ENCODE peak calls at places on chromosomes 6 and 20, in nine cellular contexts. J is SK-N-SH, R is bronchial epithelial cell, W is IMR-90, T is DND-41, F is prostate gland, A is uterus, N is brain microvascular endothelial cell, C is GM23338. D is an unnamed sample. For H3K36me3, the result is how much of the 10 kb centered on the place peaks cover.

GRCh38 chr6:112939543-112939942 is 592.4 kb downstream of the RFPL4B start:
- DNase-seq in R (no peak), A (no peak), F (no peak), C (no peak), J (peak), W (no peak), N (no peak), T (no peak), D (no peak)

GRCh38 chr20:50663095-50663821 is 28.1 kb downstream of the RIPOR3 start:
- DNase-seq in C (peak), A (no peak), R (peak), T (no peak), F (no peak), W (no peak), N (no peak), J (peak), D (no peak)

GRCh38 chr6:156280131-156280530 is 497.0 kb upstream of the ARID1B start:
- DNase-seq in J (peak), N (no peak), C (no peak), A (no peak), W (no peak), T (no peak), F (no peak), R (no peak), D (no peak)

GRCh38 chr6:13000537-13000936 is 284.0 kb downstream of the PHACTR1 start:
- DNase-seq in R (no peak), F (no peak), A (no peak), N (no peak), C (no peak), J (no peak), T (no peak), W (no peak), D (no peak)

GRCh38 chr20:50733644-50734349 is 2.4 kb downstream of the PARD6B start:
- DNase-seq in T (no peak), W (no peak), J (no peak), R (no peak), A (no peak), N (no peak), C (no peak), F (no peak), D (no peak)

GRCh38 chr20:45629496-45630100 is at the start of gene WFDC10A:
- DNase-seq in T (peak), R (peak), W (peak), F (no peak), N (peak), J (peak), A (no peak), C (peak), D (no peak)

GRCh38 chr6:42281570-42281969 is 63.9 kb upstream of the MRPS10 start:
- DNase-seq in C (no peak), A (no peak), F (no peak), T (no peak), W (no peak), J (no peak), R (no peak), N (no peak), D (no peak)

GRCh38 chr6:169172435-169172834 is 81.2 kb downstream of the THBS2 start:
- DNase-seq in F (no peak), J (no peak), C (no peak), T (no peak), A (peak), W (peak), N (peak), R (no peak), D (no peak)

GRCh38 chr20:14234666-14235295 is 102.6 kb downstream of the FLRT3 start:
- DNase-seq in F (no peak), J (no peak), R (peak), C (no peak), T (no peak), A (no peak), N (peak), W (peak), D (no peak)

GRCh38 chr6:152267967-152268845 is 369.0 kb downstream of the SYNE1 start:
- DNase-seq in W (no peak), T (no peak), R (peak), J (peak), A (peak), F (no peak), N (no peak), C (peak), D (peak)

GRCh38 chr6:96604420-96604819 is 41.5 kb downstream of the FHL5 start:
- DNase-seq in J (no peak), T (no peak), A (no peak), N (no peak), C (no peak), W (no peak), R (no peak), F (no peak), D (no peak)

GRCh38 chr6:36024154-36024760 is at the start of gene SLC26A8:
- DNase-seq in A (no peak), C (peak), T (no peak), N (no peak), W (no peak), R (no peak), J (no peak), F (no peak), D (no peak)

GRCh38 chr6:149995235-149995750 is 30.0 kb downstream of the RAET1L start:
- DNase-seq in W (no peak), T (no peak), N (no peak), A (no peak), R (no peak), C (no peak), F (no peak), J (no peak), D (no peak)

GRCh38 chr6:163099621-163100171 is 314.8 kb upstream of the QKI start:
- DNase-seq in F (no peak), C (peak), W (no peak), R (no peak), A (no peak), J (no peak), N (no peak), T (no peak), D (no peak)

GRCh38 chr20:3710703-3711417 is 1.5 kb downstream of the SIGLEC1 start:
- DNase-seq in C (peak), A (peak), R (no peak), J (peak), N (peak), F (peak), W (peak), T (peak), D (peak)

GRCh38 chr6:1091905-1092304 is 220.0 kb upstream of the FOXQ1 start:
- DNase-seq in F (no peak), A (no peak), C (no peak), N (no peak), W (no peak), J (no peak), T (no peak), R (no peak), D (no peak)

GRCh38 chr6:43767553-43768505 is 2.2 kb upstream of the VEGFA start:
- DNase-seq in J (no peak), A (no peak), C (no peak), W (no peak), N (no peak), F (no peak), R (no peak), T (no peak), D (peak)

DNA sequence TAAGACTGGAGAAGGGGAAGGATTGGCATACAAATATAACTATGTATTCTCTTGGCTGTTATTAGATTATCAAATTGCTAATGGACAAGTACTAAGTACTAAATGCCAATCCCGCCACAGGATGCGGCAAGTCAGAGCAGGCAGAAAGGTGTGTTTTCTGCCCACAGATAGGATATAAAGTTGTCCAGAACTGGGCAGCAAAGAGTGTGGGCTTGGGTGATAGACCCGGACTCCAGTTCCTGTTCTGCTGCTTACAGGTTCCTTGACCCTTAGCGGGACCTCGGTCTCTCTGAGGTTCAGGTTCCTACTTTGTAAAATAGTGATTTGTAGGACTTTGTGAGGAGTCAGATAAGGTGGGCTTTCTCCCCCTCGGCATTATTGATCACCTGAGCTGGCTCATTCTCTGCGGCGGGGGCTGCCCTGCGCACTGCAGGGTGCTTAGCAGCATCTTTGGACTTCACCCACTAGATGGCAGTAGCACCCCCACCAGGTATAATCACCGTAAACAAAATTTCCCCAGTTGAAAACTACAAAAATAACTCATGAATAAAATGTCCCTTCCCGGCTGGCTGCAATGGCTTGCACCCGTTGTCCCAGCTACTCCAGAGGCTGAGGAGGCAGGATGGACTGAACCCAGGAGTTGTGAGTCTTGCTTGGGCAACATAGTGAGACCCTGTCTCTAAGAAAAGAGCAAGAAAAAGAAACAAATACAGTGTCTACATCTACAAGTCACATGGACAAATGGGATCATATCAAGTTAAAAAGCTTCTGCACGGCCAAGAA is 193.1 kb downstream of the DOK5 start:
- DNase-seq in C (peak), W (peak), J (peak), A (no peak), T (peak), R (peak), F (no peak), N (no peak), D (no peak)
- H3K36me3 ChIP-seq in C (under half), W (under half), J (under half), A (under half), T (under half), R (under half), F (under half), N (under half), D (under half)

DNA sequence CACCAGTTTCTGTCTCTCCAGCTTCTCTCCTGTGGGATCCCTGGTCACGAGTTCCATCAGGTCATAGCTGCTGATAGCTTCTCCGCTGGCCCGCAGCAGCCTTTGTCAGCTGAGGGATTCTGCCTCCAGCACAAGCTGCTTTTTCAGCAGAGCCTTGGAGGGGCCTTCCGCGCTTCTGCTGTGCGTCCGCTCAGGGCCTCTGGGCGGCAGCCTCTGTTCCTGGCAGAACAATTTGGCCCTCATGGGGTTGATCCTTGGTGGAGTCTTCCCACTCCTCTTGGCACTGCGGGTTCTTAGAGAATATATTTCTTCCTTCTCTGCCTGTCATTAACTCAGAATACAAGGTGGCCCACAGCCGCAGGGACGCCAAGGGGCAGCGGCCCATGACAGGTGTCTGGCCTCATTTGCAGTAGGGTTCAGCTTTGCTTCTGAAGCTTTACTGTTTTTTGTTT is 158.8 kb downstream of the DTNBP1 start:
- DNase-seq in J (peak), R (no peak), N (peak), A (peak), C (no peak), F (peak), W (no peak), T (no peak), D (peak)
- H3K36me3 ChIP-seq in J (under half), R (half or more), N (under half), A (under half), C (half or more), F (under half), W (under half), T (half or more), D (under half)

DNA sequence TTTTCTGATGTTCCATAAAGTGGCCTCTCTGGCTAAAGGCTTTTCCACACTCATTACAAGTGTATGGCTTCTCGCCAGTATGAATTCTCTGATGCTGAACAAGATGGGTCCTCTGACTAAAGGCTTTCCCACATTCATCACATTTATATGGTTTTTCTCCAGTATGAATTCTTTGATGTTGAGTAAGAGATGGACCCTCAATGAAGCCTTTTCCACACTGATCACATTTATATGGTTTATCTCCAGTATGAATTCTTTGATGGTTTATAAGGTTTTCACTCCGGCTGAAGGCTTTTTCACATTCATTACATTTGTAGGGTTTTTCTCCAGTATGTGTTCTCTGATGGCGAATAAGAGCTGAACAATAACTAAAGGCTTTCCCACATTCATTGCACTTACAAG is 20.4 kb downstream of the ZNF184 start:
- DNase-seq in A (no peak), T (no peak), W (peak), R (no peak), N (peak), C (no peak), F (no peak), J (no peak), D (no peak)
- H3K36me3 ChIP-seq in A (under half), T (half or more), W (under half), R (under half), N (half or more), C (half or more), F (under half), J (half or more), D (under half)

DNA sequence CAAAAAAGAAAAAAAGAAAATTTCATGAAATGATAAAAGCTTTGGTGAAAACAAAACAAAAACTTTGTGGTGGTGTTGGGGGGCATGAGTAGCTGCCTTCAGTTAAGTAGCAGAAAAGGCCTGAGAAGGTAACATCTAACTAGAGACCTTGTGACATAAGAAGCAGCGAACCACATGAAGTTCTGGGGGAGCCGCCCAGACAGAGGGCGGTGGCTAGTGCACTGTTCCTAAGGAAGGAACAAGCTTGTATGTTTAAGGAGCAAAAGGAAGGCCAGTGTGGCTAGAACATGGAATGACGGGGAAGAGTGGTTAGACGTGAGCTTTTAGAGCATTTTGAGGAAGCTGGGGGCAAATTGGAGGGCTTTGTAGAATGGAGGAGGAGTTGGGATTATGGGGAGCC is 7.5 kb upstream of the RSPH3 start:
- DNase-seq in W (no peak), R (no peak), T (no peak), C (no peak), J (no peak), F (no peak), A (no peak), N (no peak), D (no peak)
- H3K36me3 ChIP-seq in W (under half), R (under half), T (under half), C (under half), J (under half), F (under half), A (under half), N (under half), D (under half)

GRCh38 chr20:24966317-24967012 is 17.4 kb downstream of the CST7 start:
- DNase-seq in R (no peak), T (peak), A (no peak), C (no peak), J (no peak), W (no peak), N (no peak), F (no peak), D (no peak)

GRCh38 chr20:24963672-24964517 is 14.8 kb downstream of the CST7 start:
- DNase-seq in W (no peak), R (no peak), J (no peak), N (no peak), T (peak), C (no peak), A (no peak), F (no peak), D (no peak)

GRCh38 chr20:24962510-24962909 is 13.4 kb downstream of the CST7 start:
- DNase-seq in J (no peak), C (no peak), T (peak), F (no peak), W (no peak), R (no peak), N (no peak), A (no peak), D (no peak)

GRCh38 chr20:24964518-24964838 is 15.4 kb downstream of the CST7 start:
- DNase-seq in W (no peak), F (no peak), T (no peak), A (no peak), C (no peak), R (no peak), N (no peak), J (no peak), D (no peak)

DNA sequence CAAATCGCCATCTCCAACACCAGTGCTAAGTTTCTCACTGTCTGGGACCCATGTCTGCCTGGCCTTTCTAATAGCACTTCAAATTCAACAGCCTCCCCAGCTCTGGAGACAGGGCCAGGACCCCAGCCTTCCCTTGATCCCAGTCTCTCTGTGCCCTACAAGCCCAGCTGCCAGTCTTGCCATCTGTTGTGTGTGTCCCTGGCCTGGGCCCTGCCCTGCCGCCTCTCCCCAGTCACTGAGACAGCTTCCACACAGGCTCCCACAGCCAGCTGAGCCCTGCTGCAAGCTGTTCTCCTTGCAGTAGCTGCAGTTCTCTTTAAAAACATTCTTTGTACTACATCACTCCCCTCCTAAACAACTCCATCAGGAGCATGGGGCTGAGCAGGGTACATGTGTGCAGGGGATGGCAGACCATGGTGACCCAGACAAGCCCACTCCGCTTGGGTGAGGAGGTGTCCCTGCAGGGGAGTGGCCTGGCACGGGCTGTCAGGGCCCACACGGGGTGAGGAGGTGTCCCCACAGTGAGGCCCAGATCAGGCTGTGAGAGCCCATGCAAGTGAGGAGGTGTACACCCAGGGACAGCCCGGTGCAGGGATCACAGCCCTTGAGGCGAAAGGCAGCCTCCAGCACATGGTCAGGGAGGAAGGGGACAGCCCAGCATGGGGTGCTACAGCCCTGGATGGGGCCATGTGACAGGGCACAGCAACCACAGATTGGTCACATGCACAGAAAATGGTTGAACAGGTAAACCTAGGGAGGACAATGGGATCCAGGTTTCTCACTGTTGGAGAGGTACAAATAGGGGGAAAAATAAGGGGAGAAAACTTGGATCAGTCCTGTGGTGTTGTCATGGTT is 16.2 kb downstream of the CST7 start:
- DNase-seq in N (no peak), F (no peak), A (no peak), R (no peak), C (no peak), W (no peak), J (no peak), T (peak), D (no peak)
- H3K36me3 ChIP-seq in N (under half), F (under half), A (under half), R (under half), C (under half), W (under half), J (under half), T (half or more), D (under half)